ENCODE peak calls at places on chromosomes 4 and X, in ten cellular contexts. M is GM23248, W is endothelial cell of umbilical vein, B is HCT116, Y is uterus, F is iPS DF 6.9, R is left ventricle myocardium inferior, J is H9, G is HepG2, C is A549. A is an unnamed sample.

GRCh38 chrX:5388087-5388486 is 840.6 kb downstream of the NLGN4X start:
- DNase-seq in B (no peak), C (no peak), J (no peak), W (no peak), M (no peak), G (no peak), F (no peak), R (no peak), Y (no peak), A (no peak)

GRCh38 chr4:6416518-6417286 is 55.7 kb downstream of the PPP2R2C start:
- DNase-seq in G (no peak), B (no peak), M (no peak), J (no peak), W (no peak), C (no peak), Y (no peak), R (no peak), F (no peak), A (no peak)

GRCh38 chr4:156223985-156224384 is 270.3 kb upstream of the CTSO start:
- DNase-seq in F (no peak), M (no peak), G (no peak), J (no peak), C (no peak), B (no peak), W (no peak), R (no peak), Y (no peak), A (no peak)

GRCh38 chr4:138728566-138728965 is 287.0 kb upstream of the NOCT start:
- DNase-seq in R (no peak), W (no peak), J (no peak), G (no peak), C (no peak), Y (no peak), M (no peak), B (no peak), F (no peak), A (no peak)

GRCh38 chr4:38400946-38401345 is 263.1 kb upstream of the KLF3 start:
- DNase-seq in C (no peak), J (no peak), W (no peak), B (no peak), M (no peak), Y (no peak), R (no peak), F (no peak), G (no peak), A (no peak)

GRCh38 chr4:156182269-156182668 is 228.6 kb upstream of the CTSO start:
- DNase-seq in W (no peak), M (peak), B (no peak), G (no peak), R (no peak), F (no peak), J (no peak), Y (no peak), C (no peak), A (no peak)

GRCh38 chrX:65575024-65575423 is 40.4 kb upstream of the LAS1L start:
- DNase-seq in R (no peak), F (no peak), M (peak), J (no peak), Y (no peak), C (no peak), G (no peak), W (no peak), B (no peak), A (no peak)

GRCh38 chr4:138439143-138439581 is 197.0 kb upstream of the SLC7A11 start:
- DNase-seq in M (no peak), C (no peak), W (peak), Y (no peak), F (no peak), B (no peak), G (no peak), R (no peak), J (no peak), A (no peak)

GRCh38 chr4:78951862-78952472 is 12.7 kb upstream of the PAQR3 start:
- DNase-seq in M (peak), F (no peak), C (peak), W (peak), G (peak), J (no peak), Y (no peak), B (peak), R (no peak), A (no peak)

GRCh38 chrX:19882066-19882775 is 5.2 kb downstream of the SH3KBP1 start:
- DNase-seq in G (no peak), W (no peak), Y (no peak), C (no peak), J (no peak), F (no peak), M (no peak), R (no peak), B (no peak), A (no peak)

GRCh38 chr4:186881521-186882220 is 158.0 kb upstream of the FAT1 start:
- DNase-seq in F (no peak), C (no peak), M (peak), R (no peak), B (peak), G (no peak), J (no peak), W (no peak), Y (no peak), A (no peak)

GRCh38 chrX:103688949-103689348 is 2.5 kb upstream of the MORF4L2 start:
- DNase-seq in M (peak), B (no peak), R (no peak), C (peak), G (peak), W (peak), Y (no peak), J (no peak), F (no peak), A (no peak)

GRCh38 chr4:47704693-47705325 is 133.1 kb downstream of the CORIN start:
- DNase-seq in C (peak), M (peak), B (no peak), G (peak), F (peak), R (peak), Y (no peak), J (peak), W (peak), A (no peak)

GRCh38 chr4:7988437-7988836 is 48.8 kb upstream of the AFAP1 start:
- DNase-seq in B (no peak), R (no peak), W (no peak), C (no peak), M (peak), Y (no peak), J (no peak), G (no peak), F (no peak), A (no peak)

GRCh38 chrX:39688576-39689373 is 409.0 kb downstream of the BCOR start:
- DNase-seq in C (peak), G (peak), J (peak), R (peak), B (no peak), F (no peak), Y (peak), W (peak), M (peak), A (no peak)

GRCh38 chr4:52250124-52250523 is 199.0 kb downstream of the SPATA18 start:
- DNase-seq in C (no peak), J (no peak), F (no peak), M (peak), W (no peak), G (no peak), R (peak), Y (peak), B (no peak), A (peak)

GRCh38 chrX:37423864-37424569 is 74.9 kb downstream of the PRRG1 start:
- DNase-seq in Y (no peak), J (no peak), C (no peak), G (no peak), W (peak), F (no peak), M (no peak), B (no peak), R (no peak), A (no peak)

GRCh38 chr4:186724048-186724860 is 598 bp upstream of the FAT1 start:
- DNase-seq in M (peak), W (no peak), F (no peak), C (peak), G (no peak), B (no peak), R (peak), Y (peak), J (peak), A (no peak)

GRCh38 chr4:7655267-7655548 is 220.5 kb upstream of the PSAPL1 start:
- DNase-seq in G (no peak), C (no peak), J (no peak), Y (no peak), F (no peak), B (no peak), M (no peak), W (no peak), R (no peak), A (no peak)

GRCh38 chr4:177322881-177323280 is 13.2 kb downstream of the NEIL3 start:
- DNase-seq in G (no peak), C (no peak), Y (no peak), F (no peak), B (no peak), J (no peak), R (no peak), W (peak), M (no peak), A (no peak)

GRCh38 chr4:74930166-74930565 is 2.8 kb upstream of the PARM1 start:
- DNase-seq in B (no peak), W (no peak), C (no peak), M (no peak), G (no peak), R (no peak), F (no peak), J (no peak), Y (no peak), A (no peak)

GRCh38 chr4:109977854-109978501 is 65.3 kb downstream of the EGF start:
- DNase-seq in W (peak), Y (no peak), M (peak), C (peak), J (no peak), G (peak), B (peak), R (no peak), F (no peak), A (no peak)

GRCh38 chr4:120317713-120318112 is 251.1 kb upstream of the MAD2L1 start:
- DNase-seq in R (no peak), C (no peak), B (no peak), M (no peak), W (no peak), F (no peak), G (no peak), J (no peak), Y (no peak), A (no peak)

GRCh38 chrX:144379156-144379555 is 495.3 kb downstream of the UBE2NL start:
- DNase-seq in Y (no peak), J (no peak), G (no peak), C (no peak), R (no peak), M (no peak), W (no peak), F (no peak), B (no peak), A (no peak)

GRCh38 chr4:147916351-147916750 is 184.5 kb downstream of the ARHGAP10 start:
- DNase-seq in Y (no peak), G (no peak), R (no peak), J (no peak), W (peak), M (peak), C (no peak), B (no peak), F (no peak), A (no peak)

GRCh38 chrX:136259543-136259942 is 8.3 kb upstream of the MAP7D3 start:
- DNase-seq in B (no peak), R (no peak), J (no peak), C (no peak), Y (no peak), F (no peak), W (peak), M (peak), G (no peak), A (no peak)

GRCh38 chrX:136262241-136262640 is 11.0 kb upstream of the MAP7D3 start:
- DNase-seq in C (no peak), R (no peak), W (no peak), Y (no peak), B (no peak), F (no peak), M (no peak), J (no peak), G (no peak), A (no peak)

GRCh38 chrX:136260801-136261200 is 9.6 kb upstream of the MAP7D3 start:
- DNase-seq in Y (no peak), B (no peak), M (peak), F (no peak), G (no peak), W (peak), J (no peak), C (peak), R (no peak), A (no peak)

GRCh38 chrX:136261316-136261715 is 10.1 kb upstream of the MAP7D3 start:
- DNase-seq in Y (no peak), R (no peak), C (no peak), F (no peak), G (no peak), B (no peak), W (no peak), M (peak), J (no peak), A (no peak)

GRCh38 chrX:136262812-136263315 is 11.7 kb upstream of the MAP7D3 start:
- DNase-seq in C (peak), B (no peak), F (no peak), Y (no peak), R (no peak), J (no peak), G (no peak), M (no peak), W (no peak), A (no peak)
- H3K27ac ChIP-seq in C (no peak), B (no peak), F (no peak), Y (peak), R (no peak), J (no peak), G (no peak), M (no peak), W (no peak), A (peak)

GRCh38 chrX:128698528-128698927 is 646.3 kb upstream of the ACTRT1 start:
- DNase-seq in R (no peak), J (no peak), C (no peak), B (no peak), G (no peak), M (no peak), F (no peak), Y (no peak), W (no peak), A (no peak)

GRCh38 chrX:128699716-128700285 is 647.6 kb upstream of the ACTRT1 start:
- DNase-seq in M (no peak), G (no peak), J (no peak), B (no peak), F (no peak), C (no peak), W (no peak), Y (no peak), R (no peak), A (no peak)
- H3K27ac ChIP-seq in M (no peak), G (no peak), J (no peak), B (no peak), F (no peak), C (no peak), W (no peak), Y (no peak), R (no peak), A (no peak)

GRCh38 chrX:153688534-153688899 is 791 bp downstream of the SLC6A8 start:
- DNase-seq in C (no peak), G (no peak), M (peak), R (no peak), J (no peak), Y (no peak), F (no peak), B (no peak), W (no peak), A (no peak)
- H3K27ac ChIP-seq in C (no peak), G (no peak), M (no peak), R (peak), J (no peak), Y (peak), F (no peak), B (peak), W (no peak), A (no peak)

GRCh38 chr4:123450393-123450792 is 53.8 kb downstream of the SPRY1 start:
- DNase-seq in F (no peak), R (no peak), Y (no peak), G (no peak), W (no peak), M (no peak), B (no peak), J (no peak), C (no peak), A (no peak)
- H3K27ac ChIP-seq in F (no peak), R (no peak), Y (no peak), G (no peak), W (no peak), M (no peak), B (no peak), J (no peak), C (no peak), A (no peak)

DNA sequence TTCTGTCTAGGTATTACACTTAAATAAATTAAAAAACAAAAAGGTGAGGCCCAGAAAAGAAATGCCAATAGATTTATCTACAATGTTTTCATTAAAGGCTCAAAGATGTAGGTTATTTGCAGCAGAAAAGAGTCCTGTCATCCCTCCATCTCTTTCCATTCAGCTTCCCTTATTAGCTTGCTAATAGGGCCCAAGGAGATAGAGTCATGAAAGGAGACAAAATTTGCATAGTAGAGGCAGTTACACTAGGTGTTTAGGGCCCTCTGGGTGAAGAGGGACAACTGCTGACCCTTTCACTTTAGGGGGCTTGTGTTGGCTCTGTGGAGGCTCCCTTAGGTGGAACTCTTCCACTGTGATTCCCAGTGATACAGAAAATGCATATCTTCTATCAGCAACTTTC is 58.4 kb upstream of the TACR3 start:
- DNase-seq in Y (no peak), G (no peak), B (no peak), M (no peak), J (no peak), R (no peak), F (no peak), W (no peak), C (no peak), A (no peak)
- H3K27ac ChIP-seq in Y (no peak), G (no peak), B (no peak), M (no peak), J (no peak), R (no peak), F (no peak), W (no peak), C (no peak), A (no peak)

DNA sequence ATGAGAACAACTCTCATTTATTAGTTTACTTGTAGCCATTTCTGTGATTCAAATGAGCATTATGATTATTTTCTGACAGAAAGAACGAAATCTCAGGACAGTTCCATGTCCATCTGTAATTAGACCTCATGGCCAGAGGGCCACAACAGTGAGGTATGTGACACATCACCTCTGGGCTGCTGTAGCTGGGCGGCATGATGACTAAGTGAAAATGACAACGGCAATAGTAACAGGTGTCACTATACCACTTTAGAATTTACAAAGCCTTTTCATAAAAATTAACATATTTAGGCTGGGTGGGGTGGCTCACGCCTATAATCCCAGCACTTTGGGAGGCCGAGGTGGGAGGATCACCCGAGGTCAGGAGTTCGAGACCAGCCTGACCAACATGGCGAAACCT is 252.6 kb downstream of the CBR4 start:
- DNase-seq in M (no peak), R (no peak), G (no peak), W (no peak), C (no peak), J (no peak), B (no peak), Y (no peak), F (no peak), A (no peak)
- H3K27ac ChIP-seq in M (no peak), R (no peak), G (no peak), W (no peak), C (no peak), J (no peak), B (no peak), Y (peak), F (no peak), A (peak)

DNA sequence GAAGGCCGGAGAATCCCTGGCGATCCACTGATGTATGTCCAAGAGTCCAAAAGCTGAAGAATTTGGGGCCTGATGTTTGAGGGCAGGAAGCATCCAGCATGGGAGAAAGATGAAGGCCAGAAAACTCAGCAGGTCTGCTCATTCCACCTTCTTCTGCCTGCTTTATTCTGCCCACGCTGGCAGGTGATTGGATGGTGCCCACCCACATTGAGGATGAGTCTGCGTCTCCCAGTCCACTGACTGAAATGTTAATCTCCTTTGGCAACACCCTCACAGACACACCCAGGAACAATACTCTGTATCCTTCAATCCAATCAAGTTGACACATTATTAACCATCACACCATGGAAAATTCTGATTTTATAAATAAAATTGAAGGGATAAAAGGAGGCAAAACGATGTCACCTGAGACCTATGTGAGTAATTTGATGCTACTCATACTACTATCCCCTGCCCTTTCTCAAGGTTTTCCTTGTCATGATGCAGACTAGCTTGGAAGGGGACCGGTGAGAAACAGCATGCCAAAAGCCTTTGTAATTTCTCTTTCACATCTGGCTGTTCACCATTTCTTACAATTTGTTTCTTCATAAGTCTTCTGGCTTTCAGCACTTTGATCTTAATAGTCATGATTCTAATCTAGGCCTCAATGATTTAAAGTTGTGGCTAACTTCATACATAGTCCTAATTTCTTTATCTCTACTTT is 9.7 kb upstream of the PYURF start:
- DNase-seq in W (peak), Y (no peak), G (no peak), J (peak), M (peak), F (no peak), C (no peak), R (no peak), B (no peak), A (no peak)
- H3K27ac ChIP-seq in W (peak), Y (no peak), G (no peak), J (peak), M (peak), F (no peak), C (no peak), R (no peak), B (no peak), A (no peak)

GRCh38 chr4:41432889-41433288 is 105.1 kb upstream of the LIMCH1 start:
- DNase-seq in M (peak), J (peak), R (no peak), B (no peak), C (peak), G (no peak), W (peak), Y (no peak), F (peak), A (no peak)
- H3K27ac ChIP-seq in M (peak), J (peak), R (peak), B (no peak), C (peak), G (no peak), W (no peak), Y (no peak), F (no peak), A (peak)

GRCh38 chrX:10630320-10630719 is 9.9 kb upstream of the MID1 start:
- DNase-seq in Y (no peak), G (no peak), W (no peak), B (no peak), R (no peak), C (no peak), M (no peak), F (no peak), J (no peak), A (no peak)
- H3K27ac ChIP-seq in Y (no peak), G (no peak), W (no peak), B (peak), R (no peak), C (peak), M (no peak), F (no peak), J (no peak), A (no peak)